ENCODE peak calls at places on chromosomes 5 and 9, in seven cellular contexts. N, O, Y, B, X, J and A are unnamed samples.

GRCh38 chr5:100803391-100803790 is 99.7 kb downstream of the ST8SIA4 start:
- DNase-seq in N (no peak), O (no peak), Y (no peak), B (peak), X (no peak), J (no peak), A (no peak)

GRCh38 chr5:6576861-6577501 is 55.9 kb downstream of the NSUN2 start:
- DNase-seq in N (no peak), O (no peak), Y (peak), B (no peak), X (peak), J (no peak), A (peak)

GRCh38 chr5:139808481-139809330 is 13.1 kb downstream of the PSD2 start:
- DNase-seq in N (no peak), O (peak), Y (no peak), B (peak), X (no peak), J (no peak), A (peak)

GRCh38 chr9:89171693-89172092 is 6.9 kb downstream of the SHC3 start:
- DNase-seq in N (no peak), O (no peak), Y (no peak), B (no peak), X (no peak), J (no peak), A (no peak)

GRCh38 chr5:96661841-96662724 is at the start of gene CAST:
- DNase-seq in N (peak), O (peak), Y (peak), B (peak), X (peak), J (peak), A (peak)

GRCh38 chr9:133234577-133235322 is 25.7 kb upstream of the OBP2B start:
- DNase-seq in N (peak), O (no peak), Y (no peak), B (peak), X (no peak), J (no peak), A (no peak)

GRCh38 chr5:4215143-4215542 is 619.5 kb downstream of the IRX1 start:
- DNase-seq in N (no peak), O (no peak), Y (no peak), B (no peak), X (no peak), J (no peak), A (no peak)

GRCh38 chr5:179288101-179288808 is 57.0 kb downstream of the ADAMTS2 start:
- DNase-seq in N (no peak), O (no peak), Y (no peak), B (peak), X (no peak), J (no peak), A (no peak)

GRCh38 chr5:127014573-127014972 is 15.8 kb downstream of the MARCHF3 start:
- DNase-seq in N (no peak), O (no peak), Y (no peak), B (no peak), X (no peak), J (no peak), A (no peak)

GRCh38 chr5:78569441-78569840 is 79.1 kb downstream of the LHFPL2 start:
- DNase-seq in N (no peak), O (no peak), Y (peak), B (no peak), X (no peak), J (peak), A (no peak)

GRCh38 chr5:1404062-1404461 is 41.2 kb downstream of the SLC6A3 start:
- DNase-seq in N (no peak), O (no peak), Y (no peak), B (peak), X (no peak), J (no peak), A (no peak)

GRCh38 chr5:38994329-38994927 is 79.8 kb downstream of the RICTOR start:
- DNase-seq in N (no peak), O (peak), Y (peak), B (no peak), X (no peak), J (no peak), A (peak)

GRCh38 chr5:179265529-179266290 is 79.6 kb downstream of the ADAMTS2 start:
- DNase-seq in N (peak), O (no peak), Y (peak), B (peak), X (no peak), J (peak), A (no peak)

GRCh38 chr5:14600846-14601245 is 19.3 kb downstream of the OTULINL start:
- DNase-seq in N (no peak), O (no peak), Y (no peak), B (no peak), X (no peak), J (no peak), A (no peak)

GRCh38 chr5:51990241-51990640 is 607.0 kb downstream of the ISL1 start:
- DNase-seq in N (no peak), O (no peak), Y (no peak), B (no peak), X (no peak), J (no peak), A (no peak)

GRCh38 chr5:14483504-14484157 is 98.0 kb upstream of the OTULINL start:
- DNase-seq in N (no peak), O (no peak), Y (no peak), B (no peak), X (no peak), J (no peak), A (peak)

GRCh38 chr5:136192526-136193395 is at the start of gene SMIM32:
- DNase-seq in N (no peak), O (no peak), Y (peak), B (peak), X (no peak), J (no peak), A (no peak)

GRCh38 chr9:107484117-107484723 is 5.3 kb downstream of the KLF4 start:
- DNase-seq in N (peak), O (no peak), Y (peak), B (no peak), X (peak), J (no peak), A (peak)

GRCh38 chr5:150517272-150518152 is 9.6 kb downstream of the NDST1 start:
- DNase-seq in N (no peak), O (no peak), Y (no peak), B (no peak), X (no peak), J (peak), A (peak)

GRCh38 chr9:131104016-131104740 is 7.8 kb downstream of the AIF1L start:
- DNase-seq in N (no peak), O (no peak), Y (no peak), B (no peak), X (no peak), J (no peak), A (no peak)

GRCh38 chr5:177023247-177023703 is 779 bp downstream of the ZNF346 start:
- DNase-seq in N (no peak), O (peak), Y (no peak), B (no peak), X (no peak), J (no peak), A (peak)

GRCh38 chr5:98935206-98935605 is 6.4 kb upstream of the CHD1 start:
- DNase-seq in N (no peak), O (no peak), Y (no peak), B (no peak), X (no peak), J (no peak), A (no peak)

GRCh38 chr9:123111977-123112869 is 78.8 kb downstream of the GPR21 start:
- DNase-seq in N (no peak), O (no peak), Y (no peak), B (peak), X (no peak), J (peak), A (no peak)

GRCh38 chr5:1161108-1161831 is 40.1 kb upstream of the SLC6A19 start:
- DNase-seq in N (peak), O (no peak), Y (peak), B (no peak), X (no peak), J (peak), A (no peak)

GRCh38 chr5:100779669-100780375 is 123.3 kb downstream of the ST8SIA4 start:
- DNase-seq in N (no peak), O (no peak), Y (no peak), B (no peak), X (no peak), J (no peak), A (no peak)

GRCh38 chr9:89549031-89549644 is 51.2 kb upstream of the SEMA4D start:
- DNase-seq in N (peak), O (peak), Y (peak), B (peak), X (peak), J (peak), A (peak)

GRCh38 chr9:126325779-126326178 is 850 bp upstream of the MVB12B start:
- DNase-seq in N (no peak), O (no peak), Y (no peak), B (no peak), X (no peak), J (no peak), A (no peak)

GRCh38 chr5:37248970-37249819 is at the start of gene CPLANE1:
- DNase-seq in N (peak), O (peak), Y (peak), B (peak), X (peak), J (peak), A (peak)

GRCh38 chr9:115192835-115193234 is 74.9 kb upstream of the TNC start:
- DNase-seq in N (no peak), O (no peak), Y (no peak), B (no peak), X (no peak), J (no peak), A (no peak)

GRCh38 chr9:92970467-92970923 is 23.2 kb downstream of the FGD3 start:
- DNase-seq in N (no peak), O (no peak), Y (no peak), B (no peak), X (no peak), J (peak), A (no peak)

GRCh38 chr5:95533106-95533505 is 21.7 kb downstream of the SKIC3 start:
- DNase-seq in N (no peak), O (no peak), Y (no peak), B (no peak), X (no peak), J (no peak), A (no peak)
- TF ChIP-seq POLR2A in N (no peak), O (no peak), Y (no peak), B (no peak), X (no peak), J (no peak), A (no peak)

GRCh38 chr9:128055222-128056040 is 11.7 kb downstream of the NAIF1 start:
- DNase-seq in N (peak), O (no peak), Y (peak), B (no peak), X (no peak), J (peak), A (no peak)
- TF ChIP-seq POLR2A in N (no peak), O (no peak), Y (no peak), B (no peak), X (no peak), J (no peak), A (no peak)

DNA sequence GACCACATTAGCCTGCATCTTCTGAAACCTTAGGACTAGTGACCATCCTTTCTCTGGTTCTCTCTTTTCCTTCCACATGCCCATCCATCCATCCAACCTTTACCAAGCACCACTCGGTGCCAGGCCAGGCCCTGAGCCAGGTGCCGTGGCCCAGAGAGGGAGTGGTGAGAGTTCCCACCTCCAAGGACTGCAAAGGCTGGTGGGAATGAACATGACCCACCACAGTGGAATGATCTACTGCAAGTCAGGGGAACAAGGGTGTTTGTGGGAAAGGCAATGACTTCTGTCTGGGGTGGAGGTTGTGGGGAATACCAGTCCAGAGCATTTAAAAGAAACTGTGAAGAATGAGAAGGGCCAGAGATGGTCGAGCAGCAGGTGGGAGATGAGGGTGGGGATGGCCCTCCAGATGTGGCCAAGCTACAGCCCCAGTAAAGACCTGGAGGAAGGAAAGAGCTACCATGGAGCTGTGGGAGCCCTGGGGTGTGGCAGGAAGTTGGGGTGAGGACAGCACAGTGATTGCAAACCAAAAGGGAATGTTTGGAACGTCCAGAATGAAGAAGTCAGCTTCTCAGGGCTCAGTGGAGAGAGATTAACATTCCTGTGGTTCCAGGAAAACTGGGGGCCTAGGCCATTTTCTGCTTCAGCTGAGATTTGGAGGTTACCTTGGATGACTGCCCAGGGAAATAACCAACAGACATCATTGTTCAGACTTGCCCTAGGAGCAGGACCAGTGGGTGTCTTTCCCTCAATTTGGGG is 30.6 kb upstream of the CORO2A start:
- DNase-seq in N (peak), O (no peak), Y (peak), B (peak), X (no peak), J (no peak), A (no peak)
- TF ChIP-seq POLR2A in N (no peak), O (no peak), Y (no peak), B (no peak), X (no peak), J (no peak), A (no peak)

GRCh38 chr5:172407861-172408260 is 46.5 kb downstream of the SH3PXD2B start:
- DNase-seq in N (peak), O (no peak), Y (no peak), B (no peak), X (no peak), J (no peak), A (no peak)

GRCh38 chr5:172412724-172413260 is 41.5 kb downstream of the SH3PXD2B start:
- DNase-seq in N (peak), O (no peak), Y (no peak), B (peak), X (peak), J (peak), A (no peak)

GRCh38 chr5:172410839-172411238 is 43.5 kb downstream of the SH3PXD2B start:
- DNase-seq in N (no peak), O (no peak), Y (no peak), B (no peak), X (no peak), J (no peak), A (no peak)

GRCh38 chr5:172411423-172412111 is 42.8 kb downstream of the SH3PXD2B start:
- DNase-seq in N (peak), O (no peak), Y (no peak), B (no peak), X (no peak), J (no peak), A (no peak)

GRCh38 chr5:172410160-172410559 is 44.2 kb downstream of the SH3PXD2B start:
- DNase-seq in N (no peak), O (no peak), Y (no peak), B (no peak), X (peak), J (no peak), A (no peak)
- TF ChIP-seq POLR2A in N (no peak), O (no peak), Y (no peak), B (no peak), X (no peak), J (no peak), A (no peak)

GRCh38 chr9:37034320-37034937 is 361 bp upstream of the PAX5 start:
- DNase-seq in N (no peak), O (no peak), Y (peak), B (peak), X (no peak), J (no peak), A (peak)
- TF ChIP-seq POLR2A in N (no peak), O (peak), Y (no peak), B (no peak), X (no peak), J (no peak), A (no peak)

DNA sequence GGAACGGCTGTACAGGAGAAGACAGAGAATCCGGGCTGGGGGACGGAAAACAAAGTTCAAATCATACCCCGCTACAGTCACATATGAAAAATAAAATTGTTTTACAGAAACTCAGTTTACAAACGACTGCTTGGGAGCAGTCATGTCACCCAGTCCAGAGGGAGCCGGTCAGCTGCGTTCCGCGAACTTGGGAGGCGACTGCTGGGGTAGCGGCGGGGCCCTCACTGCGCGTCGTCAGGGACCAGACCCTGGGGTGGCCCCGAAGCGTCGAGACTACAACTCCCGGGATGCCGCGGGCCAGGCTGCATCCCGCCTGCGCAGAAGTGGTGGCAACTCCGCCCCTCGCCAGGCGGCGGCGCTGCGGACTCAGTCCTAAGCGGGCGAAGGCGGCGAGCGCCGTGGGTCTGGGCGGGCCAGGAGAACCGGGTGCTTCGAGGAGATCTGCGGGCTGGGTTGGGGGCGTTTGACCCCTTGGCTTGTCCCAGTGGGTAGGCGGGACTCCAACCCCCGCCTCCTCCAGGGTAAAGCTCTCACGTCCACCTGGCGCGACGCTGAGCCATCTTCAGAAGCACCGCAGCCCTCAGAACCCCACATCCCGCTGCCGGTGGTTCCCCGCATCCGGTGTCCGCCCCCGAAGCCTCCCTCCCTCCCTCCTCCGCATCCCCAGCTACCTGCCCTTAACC is 4.0 kb downstream of the SIT1 start:
- DNase-seq in N (peak), O (peak), Y (peak), B (peak), X (no peak), J (peak), A (peak)
- TF ChIP-seq POLR2A in N (peak), O (peak), Y (peak), B (peak), X (peak), J (peak), A (peak)